ENCODE peak calls at places on chromosome 7, in four cellular contexts. One of them, this sample, is unnamed.

GRCh38 chr7:7745966-7746365 is 27.6 kb upstream of the RPA3 start:
- DNase-seq in sigmoid colon: no peak
- DNase-seq in tibial nerve: no peak
- DNase-seq in A549: no peak
- DNase-seq in this sample: no peak

GRCh38 chr7:95470452-95470851 is 15.3 kb upstream of the ASB4 start:
- DNase-seq in sigmoid colon: no peak
- DNase-seq in A549: peak
- DNase-seq in tibial nerve: no peak
- DNase-seq in this sample: peak

GRCh38 chr7:152115021-152115718 is 89.7 kb downstream of the GALNT11 start:
- DNase-seq in sigmoid colon: no peak
- DNase-seq in tibial nerve: no peak
- DNase-seq in A549: no peak
- DNase-seq in this sample: no peak

GRCh38 chr7:150408393-150409299 is 29.5 kb downstream of the ZNF775 start:
- DNase-seq in tibial nerve: no peak
- DNase-seq in sigmoid colon: peak
- DNase-seq in A549: no peak
- DNase-seq in this sample: peak

GRCh38 chr7:96699219-96699871 is 10.3 kb downstream of the SEM1 start:
- DNase-seq in sigmoid colon: no peak
- DNase-seq in A549: no peak
- DNase-seq in tibial nerve: no peak
- DNase-seq in this sample: no peak

GRCh38 chr7:118005021-118005420 is 131.8 kb upstream of the CTTNBP2 start:
- DNase-seq in tibial nerve: no peak
- DNase-seq in A549: no peak
- DNase-seq in sigmoid colon: no peak
- DNase-seq in this sample: no peak

GRCh38 chr7:137421389-137421788 is 77.9 kb upstream of the PTN start:
- DNase-seq in tibial nerve: peak
- DNase-seq in sigmoid colon: peak
- DNase-seq in A549: no peak
- DNase-seq in this sample: no peak

GRCh38 chr7:150988230-150989226 is 2.3 kb upstream of the NOS3 start:
- DNase-seq in A549: no peak
- DNase-seq in sigmoid colon: no peak
- DNase-seq in tibial nerve: peak
- DNase-seq in this sample: peak

GRCh38 chr7:158390460-158390859 is 197.2 kb downstream of the PTPRN2 start:
- DNase-seq in A549: no peak
- DNase-seq in sigmoid colon: no peak
- DNase-seq in tibial nerve: no peak
- DNase-seq in this sample: no peak

GRCh38 chr7:128259131-128260056 is 18.3 kb downstream of the LEP start:
- DNase-seq in tibial nerve: no peak
- DNase-seq in sigmoid colon: no peak
- DNase-seq in A549: no peak
- DNase-seq in this sample: peak

GRCh38 chr7:128076831-128077271 is 45.6 kb upstream of the LRRC4 start:
- DNase-seq in sigmoid colon: peak
- DNase-seq in A549: no peak
- DNase-seq in tibial nerve: peak
- DNase-seq in this sample: peak

GRCh38 chr7:81111781-81112540 is 193.1 kb upstream of the SEMA3C start:
- DNase-seq in tibial nerve: no peak
- DNase-seq in sigmoid colon: peak
- DNase-seq in A549: no peak
- DNase-seq in this sample: no peak

GRCh38 chr7:137992738-137993394 is 9.0 kb downstream of the CREB3L2 start:
- DNase-seq in A549: no peak
- DNase-seq in tibial nerve: peak
- DNase-seq in sigmoid colon: peak
- DNase-seq in this sample: peak

GRCh38 chr7:46695045-46695708 is 774.1 kb upstream of the IGFBP3 start:
- DNase-seq in sigmoid colon: no peak
- DNase-seq in tibial nerve: no peak
- DNase-seq in A549: no peak
- DNase-seq in this sample: no peak

GRCh38 chr7:152025077-152025936 is at the start of gene GALNT11:
- DNase-seq in A549: peak
- DNase-seq in tibial nerve: peak
- DNase-seq in sigmoid colon: peak
- DNase-seq in this sample: peak

GRCh38 chr7:44448922-44449321 is 41.5 kb downstream of the NUDCD3 start:
- DNase-seq in A549: no peak
- DNase-seq in tibial nerve: no peak
- DNase-seq in sigmoid colon: no peak
- DNase-seq in this sample: no peak

GRCh38 chr7:30430777-30431176 is 47.8 kb downstream of the NOD1 start:
- DNase-seq in A549: no peak
- DNase-seq in sigmoid colon: peak
- DNase-seq in tibial nerve: no peak
- DNase-seq in this sample: no peak

GRCh38 chr7:126426652-126427051 is 826.1 kb downstream of the GRM8 start:
- DNase-seq in tibial nerve: no peak
- DNase-seq in A549: no peak
- DNase-seq in sigmoid colon: no peak
- DNase-seq in this sample: no peak

GRCh38 chr7:82961240-82961639 is 201.4 kb downstream of the PCLO start:
- DNase-seq in sigmoid colon: no peak
- DNase-seq in tibial nerve: no peak
- DNase-seq in A549: no peak
- DNase-seq in this sample: no peak

GRCh38 chr7:32868116-32868515 is 23.4 kb downstream of the KBTBD2 start:
- DNase-seq in sigmoid colon: no peak
- DNase-seq in A549: no peak
- DNase-seq in tibial nerve: no peak
- DNase-seq in this sample: no peak

GRCh38 chr7:157461805-157462771 is 125.3 kb downstream of the DNAJB6 start:
- DNase-seq in tibial nerve: no peak
- DNase-seq in A549: no peak
- DNase-seq in sigmoid colon: no peak
- DNase-seq in this sample: peak

GRCh38 chr7:138001529-138002095 is at the start of gene CREB3L2:
- DNase-seq in sigmoid colon: no peak
- DNase-seq in A549: peak
- DNase-seq in tibial nerve: no peak
- DNase-seq in this sample: peak

GRCh38 chr7:157996359-157997079 is 591.1 kb downstream of the PTPRN2 start:
- DNase-seq in tibial nerve: no peak
- DNase-seq in A549: no peak
- DNase-seq in sigmoid colon: no peak
- DNase-seq in this sample: no peak

GRCh38 chr7:100699018-100699417 is 5.0 kb upstream of the GIGYF1 start:
- DNase-seq in tibial nerve: no peak
- DNase-seq in sigmoid colon: no peak
- DNase-seq in A549: no peak
- DNase-seq in this sample: no peak

GRCh38 chr7:118590107-118590506 is 365.6 kb downstream of the ANKRD7 start:
- DNase-seq in A549: no peak
- DNase-seq in tibial nerve: no peak
- DNase-seq in sigmoid colon: no peak
- DNase-seq in this sample: no peak

GRCh38 chr7:13878154-13878553 is 111.3 kb downstream of the ETV1 start:
- DNase-seq in A549: no peak
- DNase-seq in sigmoid colon: no peak
- DNase-seq in tibial nerve: no peak
- DNase-seq in this sample: no peak

GRCh38 chr7:76338298-76339084 is 20.3 kb downstream of the YWHAG start:
- DNase-seq in sigmoid colon: no peak
- DNase-seq in A549: no peak
- DNase-seq in tibial nerve: no peak
- DNase-seq in this sample: no peak

GRCh38 chr7:9029671-9030070 is 596.3 kb downstream of the NXPH1 start:
- DNase-seq in sigmoid colon: no peak
- DNase-seq in A549: no peak
- DNase-seq in tibial nerve: no peak
- DNase-seq in this sample: no peak

GRCh38 chr7:52168085-52168484 is 851.5 kb upstream of the COBL start:
- DNase-seq in sigmoid colon: no peak
- DNase-seq in A549: peak
- DNase-seq in tibial nerve: no peak
- DNase-seq in this sample: no peak

GRCh38 chr7:45911311-45911710 is 9.8 kb downstream of the IGFBP3 start:
- DNase-seq in tibial nerve: no peak
- DNase-seq in sigmoid colon: no peak
- DNase-seq in A549: no peak
- DNase-seq in this sample: no peak

GRCh38 chr7:109950256-109950655 is 1140.7 kb upstream of the LRRN3 start:
- DNase-seq in A549: peak
- DNase-seq in tibial nerve: no peak
- DNase-seq in sigmoid colon: no peak
- DNase-seq in this sample: no peak

GRCh38 chr7:132117636-132118035 is 458.6 kb downstream of the PLXNA4 start:
- DNase-seq in sigmoid colon: no peak
- DNase-seq in A549: no peak
- DNase-seq in tibial nerve: no peak
- DNase-seq in this sample: no peak

GRCh38 chr7:1948887-1949680 is 279.0 kb downstream of the ELFN1 start:
- DNase-seq in tibial nerve: no peak
- DNase-seq in A549: no peak
- DNase-seq in sigmoid colon: peak
- DNase-seq in this sample: no peak

GRCh38 chr7:121761399-121761798 is 111.6 kb upstream of the PTPRZ1 start:
- DNase-seq in tibial nerve: no peak
- DNase-seq in A549: no peak
- DNase-seq in sigmoid colon: no peak
- DNase-seq in this sample: no peak

GRCh38 chr7:29371472-29371871 is 176.9 kb downstream of the CHN2 start:
- DNase-seq in A549: no peak
- DNase-seq in tibial nerve: no peak
- DNase-seq in sigmoid colon: no peak
- DNase-seq in this sample: no peak

GRCh38 chr7:29372351-29372931 is 177.9 kb downstream of the CHN2 start:
- DNase-seq in tibial nerve: no peak
- DNase-seq in A549: no peak
- DNase-seq in sigmoid colon: no peak
- DNase-seq in this sample: no peak

GRCh38 chr7:29375641-29376562 is 181.3 kb downstream of the CHN2 start:
- DNase-seq in A549: no peak
- DNase-seq in tibial nerve: no peak
- DNase-seq in sigmoid colon: no peak
- DNase-seq in this sample: peak

GRCh38 chr7:29369909-29370488 is 175.4 kb downstream of the CHN2 start:
- DNase-seq in A549: no peak
- DNase-seq in sigmoid colon: no peak
- DNase-seq in tibial nerve: no peak
- DNase-seq in this sample: no peak

GRCh38 chr7:29370531-29371314 is 176.1 kb downstream of the CHN2 start:
- DNase-seq in tibial nerve: no peak
- DNase-seq in A549: no peak
- DNase-seq in sigmoid colon: no peak
- DNase-seq in this sample: peak
- TF ChIP-seq EP300 in tibial nerve: no peak
- TF ChIP-seq EP300 in A549: no peak
- TF ChIP-seq EP300 in sigmoid colon: no peak
- TF ChIP-seq EP300 in this sample: no peak

DNA sequence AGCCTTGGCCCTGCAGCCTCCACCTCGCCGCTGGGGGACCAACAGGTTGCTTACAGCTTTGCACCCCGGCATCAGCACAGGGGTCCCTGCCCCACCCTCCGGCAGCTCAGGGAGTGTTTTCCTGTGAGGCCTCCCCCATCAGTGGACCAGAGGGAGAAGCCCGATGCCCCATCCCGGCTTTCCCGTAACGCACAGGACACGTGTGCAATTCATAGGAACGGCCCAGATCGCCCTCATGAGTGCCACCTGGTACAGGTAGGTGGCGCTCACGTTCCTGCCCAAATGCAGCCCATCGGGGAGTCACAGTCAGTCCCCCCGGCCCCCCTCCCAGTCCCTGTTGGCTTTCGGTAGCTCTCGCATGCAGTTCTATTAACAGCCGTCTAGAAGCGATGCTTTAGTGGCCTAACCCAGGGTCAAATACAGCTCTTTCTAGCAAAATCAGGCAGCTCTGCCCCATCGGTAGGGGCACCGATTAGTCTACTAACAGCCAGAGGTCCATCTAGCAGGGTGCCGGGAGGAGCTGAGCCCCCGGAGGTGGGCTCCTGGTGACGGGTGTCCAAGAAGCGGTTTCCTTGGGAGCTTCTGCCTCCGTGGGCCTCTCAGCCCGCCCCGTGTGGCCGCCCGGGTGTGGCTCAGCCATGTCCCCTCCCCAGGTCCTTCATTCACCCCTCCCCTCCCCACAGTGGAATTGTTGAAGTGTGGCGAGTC is 48.4 kb upstream of the GTF2IRD1 start:
- DNase-seq in tibial nerve: no peak
- DNase-seq in A549: peak
- DNase-seq in sigmoid colon: peak
- DNase-seq in this sample: no peak
- TF ChIP-seq POLR2A in tibial nerve: no peak
- TF ChIP-seq POLR2A in A549: no peak
- TF ChIP-seq POLR2A in sigmoid colon: no peak
- TF ChIP-seq POLR2A in this sample: no peak

DNA sequence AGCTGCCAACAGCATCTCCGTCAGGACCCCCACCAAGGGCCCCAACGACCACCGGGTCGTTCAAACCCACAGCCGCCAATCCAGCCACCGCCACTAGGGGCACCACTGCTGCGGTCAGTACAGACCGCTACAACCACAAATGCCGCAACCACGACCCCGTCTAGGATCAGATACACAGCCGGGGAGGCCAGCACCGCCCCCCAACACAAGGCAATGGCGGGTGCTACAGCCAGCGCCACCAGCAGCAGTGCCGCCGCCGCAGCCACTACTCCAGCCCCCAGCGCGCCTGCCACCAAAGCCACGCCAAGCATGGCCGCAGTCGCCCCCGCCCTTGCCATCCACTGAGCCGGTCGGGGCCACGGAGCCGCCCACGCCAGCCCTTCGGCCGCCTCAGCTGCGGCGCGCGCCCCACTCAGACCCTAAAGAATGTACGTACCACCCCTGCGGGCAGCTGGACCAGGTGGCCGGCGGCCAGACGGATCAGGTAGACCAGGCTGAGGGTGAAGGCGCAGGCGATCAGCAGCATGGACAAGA is 473 bp downstream of the CYP51A1 start:
- DNase-seq in tibial nerve: peak
- DNase-seq in sigmoid colon: peak
- DNase-seq in A549: peak
- DNase-seq in this sample: peak
- TF ChIP-seq EP300 in tibial nerve: no peak
- TF ChIP-seq EP300 in sigmoid colon: no peak
- TF ChIP-seq EP300 in A549: no peak
- TF ChIP-seq EP300 in this sample: no peak

GRCh38 chr7:141128506-141128905 is 54.6 kb downstream of the TMEM178B start:
- DNase-seq in tibial nerve: no peak
- DNase-seq in sigmoid colon: no peak
- DNase-seq in A549: no peak
- DNase-seq in this sample: no peak

GRCh38 chr7:141128931-141129330 is 55.1 kb downstream of the TMEM178B start:
- DNase-seq in tibial nerve: no peak
- DNase-seq in A549: no peak
- DNase-seq in sigmoid colon: no peak
- DNase-seq in this sample: no peak

GRCh38 chr7:141123522-141123921 is 49.7 kb downstream of the TMEM178B start:
- DNase-seq in tibial nerve: no peak
- DNase-seq in sigmoid colon: no peak
- DNase-seq in A549: no peak
- DNase-seq in this sample: no peak

GRCh38 chr7:141126107-141126506 is 52.2 kb downstream of the TMEM178B start:
- DNase-seq in sigmoid colon: no peak
- DNase-seq in A549: no peak
- DNase-seq in tibial nerve: no peak
- DNase-seq in this sample: no peak
- TF ChIP-seq POLR2A in sigmoid colon: no peak
- TF ChIP-seq POLR2A in A549: no peak
- TF ChIP-seq POLR2A in tibial nerve: no peak
- TF ChIP-seq POLR2A in this sample: no peak